ENCODE peak calls at places on chromosomes 2 and 18, in seven cellular contexts. D is substantia nigra; Y is HS-27A; R is effector memory CD8-positive, alpha-beta T cell; G is stimulated activated CD8-positive, alpha-beta memory T cell treated with anti-CD3 and anti-CD28 coated beads, Interleukin-4, amount 100 ng/mL, for 4 hours; V is M059J; J is T follicular helper cell. A is an unnamed sample.

GRCh38 chr2:102717308-102718018 is 44.4 kb upstream of the TMEM182 start:
- DNase-seq in D (no peak), Y (no peak), R (no peak), G (no peak), V (no peak), J (no peak), A (no peak)

GRCh38 chr2:214492152-214492551 is 81.3 kb downstream of the VWC2L start:
- DNase-seq in D (no peak), Y (no peak), R (no peak), G (no peak), V (no peak), J (no peak), A (no peak)

GRCh38 chr2:170052151-170052550 is 125.8 kb upstream of the MYO3B start:
- DNase-seq in D (no peak), Y (no peak), R (no peak), G (no peak), V (peak; percentile 32), J (no peak), A (no peak)

GRCh38 chr18:53101719-53102118 is 761.7 kb downstream of the DCC start:
- DNase-seq in D (no peak), Y (no peak), R (no peak), G (no peak), V (no peak), J (no peak), A (no peak)

GRCh38 chr18:66752733-66753132 is 148.8 kb upstream of the CDH19 start:
- DNase-seq in D (no peak), Y (no peak), R (no peak), G (no peak), V (no peak), J (no peak), A (no peak)

GRCh38 chr18:50096766-50097435 is 98.0 kb downstream of the MYO5B start:
- DNase-seq in D (no peak), Y (no peak), R (no peak), G (no peak), V (no peak), J (no peak), A (no peak)

GRCh38 chr2:216606551-216607527 is 26.4 kb upstream of the IGFBP2 start:
- DNase-seq in D (no peak), Y (no peak), R (peak; percentile 21), G (peak; percentile 9), V (peak; percentile 27), J (no peak), A (no peak)

GRCh38 chr2:120729410-120730052 is 6.1 kb upstream of the GLI2 start:
- DNase-seq in D (no peak), Y (peak; percentile 71), R (no peak), G (no peak), V (peak; percentile 77), J (no peak), A (no peak)

GRCh38 chr2:9366041-9366440 is 57.3 kb downstream of the ITGB1BP1 start:
- DNase-seq in D (no peak), Y (no peak), R (no peak), G (no peak), V (no peak), J (no peak), A (no peak)

GRCh38 chr2:78070693-78071092 is 548.5 kb upstream of the LRRTM4 start:
- DNase-seq in D (no peak), Y (no peak), R (no peak), G (no peak), V (peak; percentile 37), J (no peak), A (no peak)

GRCh38 chr2:172288603-172289002 is 138.8 kb upstream of the ITGA6 start:
- DNase-seq in D (no peak), Y (no peak), R (peak; percentile 29), G (peak; percentile 16), V (peak; percentile 76), J (peak; percentile 19), A (peak; percentile 29)

GRCh38 chr2:220847587-220847986 is 724.5 kb downstream of the EPHA4 start:
- DNase-seq in D (no peak), Y (peak; percentile 53), R (no peak), G (no peak), V (peak; percentile 95), J (no peak), A (no peak)

GRCh38 chr2:74690571-74690970 is 36.5 kb downstream of the SEMA4F start:
- DNase-seq in D (no peak), Y (peak; percentile 47), R (peak; percentile 16), G (no peak), V (peak; percentile 67), J (peak; percentile 6), A (peak; percentile 14)

GRCh38 chr2:121363632-121364420 is 78.8 kb upstream of the TFCP2L1 start:
- DNase-seq in D (no peak), Y (peak; percentile 56), R (no peak), G (no peak), V (peak; percentile 86), J (no peak), A (no peak)

GRCh38 chr18:31100598-31101147 is 1.5 kb downstream of the DSC2 start:
- DNase-seq in D (no peak), Y (no peak), R (no peak), G (no peak), V (no peak), J (no peak), A (no peak)

GRCh38 chr18:24656571-24656971 is 196.1 kb downstream of the HRH4 start:
- DNase-seq in D (no peak), Y (no peak), R (no peak), G (no peak), V (peak; percentile 91), J (no peak), A (no peak)

GRCh38 chr2:239685556-239685955 is 284.7 kb upstream of the HDAC4 start:
- DNase-seq in D (no peak), Y (no peak), R (no peak), G (no peak), V (no peak), J (no peak), A (no peak)

GRCh38 chr2:216635171-216635570 is 2.0 kb downstream of the IGFBP2 start:
- DNase-seq in D (no peak), Y (no peak), R (no peak), G (no peak), V (no peak), J (no peak), A (no peak)

GRCh38 chr18:8426401-8426800 is 182.8 kb upstream of the RAB12 start:
- DNase-seq in D (no peak), Y (no peak), R (no peak), G (no peak), V (no peak), J (no peak), A (no peak)

GRCh38 chr2:189096769-189097447 is 82.7 kb downstream of the COL5A2 start:
- DNase-seq in D (no peak), Y (peak; percentile 61), R (no peak), G (no peak), V (peak; percentile 93), J (no peak), A (no peak)

GRCh38 chr18:63472380-63472779 is 4.4 kb upstream of the SERPINB5 start:
- DNase-seq in D (no peak), Y (no peak), R (no peak), G (no peak), V (no peak), J (no peak), A (no peak)

GRCh38 chr2:225464346-225465025 is 65.0 kb downstream of the NYAP2 start:
- DNase-seq in D (no peak), Y (no peak), R (no peak), G (no peak), V (peak; percentile 46), J (no peak), A (no peak)

GRCh38 chr18:12534820-12535219 is 123.1 kb downstream of the SPIRE1 start:
- DNase-seq in D (no peak), Y (no peak), R (no peak), G (no peak), V (no peak), J (no peak), A (no peak)

GRCh38 chr2:67037655-67038054 is 359.5 kb upstream of the ETAA1 start:
- DNase-seq in D (no peak), Y (no peak), R (no peak), G (no peak), V (no peak), J (no peak), A (no peak)

GRCh38 chr18:68262697-68263293 is 452.1 kb downstream of the TMX3 start:
- DNase-seq in D (no peak), Y (peak; percentile 66), R (no peak), G (no peak), V (peak; percentile 76), J (no peak), A (no peak)

A was measured in T-helper 17 cell.